ENCODE peak calls at places on chromosomes 4 and X, in ten cellular contexts. H is LHCN-M2; Q is astrocyte of the spinal cord; F is esophagus squamous epithelium; U is NCI-H2081; D is brain microvascular endothelial cell; S is posterior vena cava; X is HAP-1; W is CD8-positive, alpha-beta memory T cell; N is HS-5. B is an unnamed sample.

GRCh38 chr4:13344216-13344615 is 139.9 kb downstream of the RAB28 start:
- DNase-seq in H (peak), Q (no peak), F (no peak), U (no peak), D (no peak), S (no peak), X (no peak), W (no peak), N (no peak), B (no peak)

GRCh38 chr4:10461091-10461849 is 4.0 kb upstream of the ZNF518B start:
- DNase-seq in H (no peak), Q (peak), F (no peak), U (peak), D (no peak), S (peak), X (peak), W (peak), N (no peak), B (peak)

GRCh38 chr4:186030795-186031194 is 38.2 kb upstream of the TLR3 start:
- DNase-seq in H (no peak), Q (no peak), F (no peak), U (no peak), D (no peak), S (no peak), X (no peak), W (no peak), N (no peak), B (no peak)

GRCh38 chr4:121227254-121227867 is 63.2 kb upstream of the TNIP3 start:
- DNase-seq in H (no peak), Q (no peak), F (no peak), U (no peak), D (no peak), S (no peak), X (no peak), W (no peak), N (no peak), B (no peak)

GRCh38 chr4:15354358-15354757 is 73.5 kb upstream of the C1QTNF7 start:
- DNase-seq in H (no peak), Q (no peak), F (no peak), U (no peak), D (no peak), S (no peak), X (no peak), W (no peak), N (no peak), B (no peak)

GRCh38 chr4:22688236-22688635 is 4.5 kb upstream of the GBA3 start:
- DNase-seq in H (peak), Q (peak), F (no peak), U (no peak), D (peak), S (no peak), X (no peak), W (no peak), N (peak), B (no peak)

GRCh38 chr4:168630445-168631187 is 133.8 kb downstream of the PALLD start:
- DNase-seq in H (peak), Q (peak), F (no peak), U (no peak), D (peak), S (no peak), X (peak), W (no peak), N (peak), B (no peak)

GRCh38 chr4:108337923-108338322 is 169.2 kb upstream of the LEF1 start:
- DNase-seq in H (peak), Q (peak), F (no peak), U (no peak), D (peak), S (no peak), X (no peak), W (no peak), N (no peak), B (no peak)

GRCh38 chrX:153924149-153924861 is 1.8 kb downstream of the ARHGAP4 start:
- DNase-seq in H (peak), Q (peak), F (no peak), U (peak), D (no peak), S (no peak), X (peak), W (peak), N (no peak), B (no peak)

GRCh38 chr4:123952530-123953274 is 556.1 kb downstream of the SPRY1 start:
- DNase-seq in H (peak), Q (peak), F (no peak), U (no peak), D (no peak), S (no peak), X (no peak), W (no peak), N (no peak), B (no peak)

GRCh38 chrX:50430917-50431316 is 39.7 kb downstream of the DGKK start:
- DNase-seq in H (no peak), Q (no peak), F (no peak), U (no peak), D (no peak), S (no peak), X (no peak), W (no peak), N (no peak), B (no peak)

B was measured in left colon.